ENCODE peak calls at places on chromosomes 1 and 21, in five cellular contexts. One of them, this sample, is unnamed.

GRCh38 chr21:15848632-15849031 is 118.8 kb downstream of the USP25 start:
- DNase-seq in fibroblast of mammary gland: peak
- DNase-seq in nephron progenitor cell: no peak
- DNase-seq in GM23338: no peak
- DNase-seq in Calu3: no peak
- DNase-seq in this sample: peak

GRCh38 chr1:107954121-107954520 is 10.9 kb downstream of the VAV3 start:
- DNase-seq in fibroblast of mammary gland: no peak
- DNase-seq in nephron progenitor cell: no peak
- DNase-seq in GM23338: no peak
- DNase-seq in Calu3: no peak
- DNase-seq in this sample: no peak

GRCh38 chr1:226697608-226698544 is 41.2 kb downstream of the ITPKB start:
- DNase-seq in fibroblast of mammary gland: no peak
- DNase-seq in nephron progenitor cell: no peak
- DNase-seq in GM23338: no peak
- DNase-seq in Calu3: no peak
- DNase-seq in this sample: peak

GRCh38 chr1:168206111-168206510 is 19.7 kb upstream of the SFT2D2 start:
- DNase-seq in fibroblast of mammary gland: peak
- DNase-seq in nephron progenitor cell: no peak
- DNase-seq in GM23338: no peak
- DNase-seq in Calu3: no peak
- DNase-seq in this sample: no peak

GRCh38 chr1:107184888-107185287 is 44.0 kb downstream of the NTNG1 start:
- DNase-seq in fibroblast of mammary gland: no peak
- DNase-seq in nephron progenitor cell: no peak
- DNase-seq in GM23338: no peak
- DNase-seq in Calu3: no peak
- DNase-seq in this sample: peak

GRCh38 chr1:31701137-31701736 is 2.6 kb downstream of the COL16A1 start:
- DNase-seq in fibroblast of mammary gland: peak
- DNase-seq in nephron progenitor cell: no peak
- DNase-seq in GM23338: no peak
- DNase-seq in Calu3: peak
- DNase-seq in this sample: peak

GRCh38 chr21:15592271-15592860 is 137.4 kb upstream of the USP25 start:
- DNase-seq in fibroblast of mammary gland: peak
- DNase-seq in nephron progenitor cell: peak
- DNase-seq in GM23338: peak
- DNase-seq in Calu3: peak
- DNase-seq in this sample: peak

GRCh38 chr1:23452011-23452411 is 27.5 kb upstream of the TCEA3 start:
- DNase-seq in fibroblast of mammary gland: no peak
- DNase-seq in nephron progenitor cell: no peak
- DNase-seq in GM23338: no peak
- DNase-seq in Calu3: peak
- DNase-seq in this sample: peak

GRCh38 chr1:18199462-18199861 is 91.9 kb downstream of the IGSF21 start:
- DNase-seq in fibroblast of mammary gland: no peak
- DNase-seq in nephron progenitor cell: no peak
- DNase-seq in GM23338: peak
- DNase-seq in Calu3: no peak
- DNase-seq in this sample: no peak

GRCh38 chr1:71135571-71135970 is 54.7 kb upstream of the ZRANB2 start:
- DNase-seq in fibroblast of mammary gland: peak
- DNase-seq in nephron progenitor cell: no peak
- DNase-seq in GM23338: no peak
- DNase-seq in Calu3: no peak
- DNase-seq in this sample: no peak

GRCh38 chr1:53557830-53558784 is 98.9 kb downstream of the DMRTB1 start:
- DNase-seq in fibroblast of mammary gland: no peak
- DNase-seq in nephron progenitor cell: no peak
- DNase-seq in GM23338: no peak
- DNase-seq in Calu3: no peak
- DNase-seq in this sample: no peak

GRCh38 chr1:7117599-7118281 is 332.5 kb downstream of the CAMTA1 start:
- DNase-seq in fibroblast of mammary gland: peak
- DNase-seq in nephron progenitor cell: peak
- DNase-seq in GM23338: peak
- DNase-seq in Calu3: peak
- DNase-seq in this sample: peak

GRCh38 chr1:165561257-165561656 is 17.5 kb downstream of the LRRC52 start:
- DNase-seq in fibroblast of mammary gland: no peak
- DNase-seq in nephron progenitor cell: no peak
- DNase-seq in GM23338: no peak
- DNase-seq in Calu3: no peak
- DNase-seq in this sample: no peak

GRCh38 chr1:28537457-28538199 is 15.3 kb upstream of the TRNAU1AP start:
- DNase-seq in fibroblast of mammary gland: no peak
- DNase-seq in nephron progenitor cell: no peak
- DNase-seq in GM23338: no peak
- DNase-seq in Calu3: no peak
- DNase-seq in this sample: no peak

GRCh38 chr1:246372502-246372901 is 134.6 kb downstream of the SMYD3 start:
- DNase-seq in fibroblast of mammary gland: no peak
- DNase-seq in nephron progenitor cell: no peak
- DNase-seq in GM23338: peak
- DNase-seq in Calu3: no peak
- DNase-seq in this sample: no peak

GRCh38 chr1:193457676-193458075 is 271.3 kb upstream of the B3GALT2 start:
- DNase-seq in fibroblast of mammary gland: no peak
- DNase-seq in nephron progenitor cell: no peak
- DNase-seq in GM23338: no peak
- DNase-seq in Calu3: no peak
- DNase-seq in this sample: peak

GRCh38 chr1:113872219-113872934 is 865 bp upstream of the PTPN22 start:
- DNase-seq in fibroblast of mammary gland: no peak
- DNase-seq in nephron progenitor cell: no peak
- DNase-seq in GM23338: no peak
- DNase-seq in Calu3: no peak
- DNase-seq in this sample: peak

GRCh38 chr1:218156602-218157001 is 128.5 kb upstream of the RRP15 start:
- DNase-seq in fibroblast of mammary gland: no peak
- DNase-seq in nephron progenitor cell: peak
- DNase-seq in GM23338: peak
- DNase-seq in Calu3: peak
- DNase-seq in this sample: peak

GRCh38 chr1:56933606-56934005 is 32.2 kb downstream of the C8B start:
- DNase-seq in fibroblast of mammary gland: peak
- DNase-seq in nephron progenitor cell: no peak
- DNase-seq in GM23338: no peak
- DNase-seq in Calu3: no peak
- DNase-seq in this sample: no peak

GRCh38 chr1:905071-905749 is 18.5 kb upstream of the SAMD11 start:
- DNase-seq in fibroblast of mammary gland: no peak
- DNase-seq in nephron progenitor cell: peak
- DNase-seq in GM23338: peak
- DNase-seq in Calu3: no peak
- DNase-seq in this sample: no peak

GRCh38 chr1:152111515-152111968 is 3.7 kb downstream of the TCHH start:
- DNase-seq in fibroblast of mammary gland: peak
- DNase-seq in nephron progenitor cell: no peak
- DNase-seq in GM23338: peak
- DNase-seq in Calu3: peak
- DNase-seq in this sample: peak

GRCh38 chr21:40204956-40205355 is 337.7 kb downstream of the PCP4 start:
- DNase-seq in fibroblast of mammary gland: no peak
- DNase-seq in nephron progenitor cell: no peak
- DNase-seq in GM23338: no peak
- DNase-seq in Calu3: no peak
- DNase-seq in this sample: no peak

GRCh38 chr1:29912413-29912812 is 676.1 kb downstream of the PTPRU start:
- DNase-seq in fibroblast of mammary gland: peak
- DNase-seq in nephron progenitor cell: no peak
- DNase-seq in GM23338: no peak
- DNase-seq in Calu3: peak
- DNase-seq in this sample: peak

GRCh38 chr1:235307158-235308124 is 20.5 kb downstream of the ARID4B start:
- DNase-seq in fibroblast of mammary gland: peak
- DNase-seq in nephron progenitor cell: no peak
- DNase-seq in GM23338: no peak
- DNase-seq in Calu3: no peak
- DNase-seq in this sample: no peak

GRCh38 chr1:112707217-112708001 is 482 bp upstream of the RHOC start:
- DNase-seq in fibroblast of mammary gland: peak
- DNase-seq in nephron progenitor cell: peak
- DNase-seq in GM23338: peak
- DNase-seq in Calu3: peak
- DNase-seq in this sample: peak

GRCh38 chr1:165056914-165057313 is 299.6 kb downstream of the LMX1A start:
- DNase-seq in fibroblast of mammary gland: no peak
- DNase-seq in nephron progenitor cell: no peak
- DNase-seq in GM23338: no peak
- DNase-seq in Calu3: no peak
- DNase-seq in this sample: no peak

GRCh38 chr1:37358992-37359391 is 115.4 kb upstream of the ZC3H12A start:
- DNase-seq in fibroblast of mammary gland: no peak
- DNase-seq in nephron progenitor cell: no peak
- DNase-seq in GM23338: no peak
- DNase-seq in Calu3: no peak
- DNase-seq in this sample: no peak

GRCh38 chr1:210482936-210483642 is 154.4 kb downstream of the HHAT start:
- DNase-seq in fibroblast of mammary gland: no peak
- DNase-seq in nephron progenitor cell: no peak
- DNase-seq in GM23338: no peak
- DNase-seq in Calu3: no peak
- DNase-seq in this sample: no peak

GRCh38 chr1:200258447-200259375 is 151.1 kb downstream of the ZNF281 start:
- DNase-seq in fibroblast of mammary gland: peak
- DNase-seq in nephron progenitor cell: no peak
- DNase-seq in GM23338: peak
- DNase-seq in Calu3: peak
- DNase-seq in this sample: peak
- TF ChIP-seq CTCF in fibroblast of mammary gland: peak
- TF ChIP-seq CTCF in nephron progenitor cell: no peak
- TF ChIP-seq CTCF in GM23338: peak
- TF ChIP-seq CTCF in Calu3: peak
- TF ChIP-seq CTCF in this sample: peak

GRCh38 chr1:25874209-25874608 is 1.3 kb downstream of the PAQR7 start:
- DNase-seq in fibroblast of mammary gland: no peak
- DNase-seq in nephron progenitor cell: no peak
- DNase-seq in GM23338: no peak
- DNase-seq in Calu3: no peak
- DNase-seq in this sample: no peak

GRCh38 chr1:25874635-25875153 is 814 bp downstream of the PAQR7 start:
- DNase-seq in fibroblast of mammary gland: no peak
- DNase-seq in nephron progenitor cell: no peak
- DNase-seq in GM23338: no peak
- DNase-seq in Calu3: no peak
- DNase-seq in this sample: no peak

GRCh38 chr1:25876693-25877077 is 1.2 kb upstream of the PAQR7 start:
- DNase-seq in fibroblast of mammary gland: no peak
- DNase-seq in nephron progenitor cell: no peak
- DNase-seq in GM23338: no peak
- DNase-seq in Calu3: no peak
- DNase-seq in this sample: no peak

GRCh38 chr1:25875856-25876692 is 566 bp upstream of the PAQR7 start:
- DNase-seq in fibroblast of mammary gland: no peak
- DNase-seq in nephron progenitor cell: no peak
- DNase-seq in GM23338: peak
- DNase-seq in Calu3: no peak
- DNase-seq in this sample: peak

GRCh38 chr1:25875154-25875855 is at the start of gene PAQR7:
- DNase-seq in fibroblast of mammary gland: peak
- DNase-seq in nephron progenitor cell: peak
- DNase-seq in GM23338: peak
- DNase-seq in Calu3: peak
- DNase-seq in this sample: peak
- TF ChIP-seq CTCF in fibroblast of mammary gland: no peak
- TF ChIP-seq CTCF in nephron progenitor cell: no peak
- TF ChIP-seq CTCF in GM23338: peak
- TF ChIP-seq CTCF in Calu3: no peak
- TF ChIP-seq CTCF in this sample: no peak

DNA sequence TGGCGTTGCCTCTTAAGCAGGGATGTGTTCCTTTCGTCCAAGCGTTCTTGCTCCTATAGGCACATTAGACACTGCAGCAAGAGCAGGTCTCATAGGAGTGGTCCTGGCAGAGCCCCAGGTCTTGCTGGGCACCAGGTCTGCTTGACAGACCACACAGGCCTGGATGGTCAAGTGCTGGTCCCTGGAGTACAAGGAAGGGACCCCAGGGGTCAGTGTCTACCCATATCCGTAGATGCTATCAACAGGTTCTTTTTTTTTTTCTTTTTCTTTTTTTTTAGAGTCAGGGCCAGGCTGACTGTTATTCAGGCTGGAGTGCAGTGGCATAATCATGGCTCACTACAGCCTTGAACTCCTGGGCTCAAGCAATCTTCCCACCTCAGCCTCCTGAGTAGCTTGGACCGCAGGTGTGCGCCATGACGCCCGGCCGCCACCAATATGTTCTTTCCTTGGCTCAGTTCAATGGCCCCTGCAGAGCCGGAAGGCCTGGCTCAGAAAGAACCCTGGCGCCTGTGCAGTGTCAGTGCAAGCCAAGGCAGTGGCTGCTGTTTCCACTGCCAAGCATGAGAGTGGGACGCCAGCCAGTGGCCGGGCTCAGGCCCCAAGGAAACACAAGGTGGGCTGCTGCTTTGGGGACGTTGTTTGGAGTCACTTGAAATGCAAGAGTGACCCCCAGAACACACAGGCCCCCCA is 10.0 kb upstream of the TNFRSF8 start:
- DNase-seq in fibroblast of mammary gland: no peak
- DNase-seq in nephron progenitor cell: no peak
- DNase-seq in GM23338: peak
- DNase-seq in Calu3: no peak
- DNase-seq in this sample: no peak
- TF ChIP-seq CTCF in fibroblast of mammary gland: no peak
- TF ChIP-seq CTCF in nephron progenitor cell: no peak
- TF ChIP-seq CTCF in GM23338: peak
- TF ChIP-seq CTCF in Calu3: no peak
- TF ChIP-seq CTCF in this sample: peak

DNA sequence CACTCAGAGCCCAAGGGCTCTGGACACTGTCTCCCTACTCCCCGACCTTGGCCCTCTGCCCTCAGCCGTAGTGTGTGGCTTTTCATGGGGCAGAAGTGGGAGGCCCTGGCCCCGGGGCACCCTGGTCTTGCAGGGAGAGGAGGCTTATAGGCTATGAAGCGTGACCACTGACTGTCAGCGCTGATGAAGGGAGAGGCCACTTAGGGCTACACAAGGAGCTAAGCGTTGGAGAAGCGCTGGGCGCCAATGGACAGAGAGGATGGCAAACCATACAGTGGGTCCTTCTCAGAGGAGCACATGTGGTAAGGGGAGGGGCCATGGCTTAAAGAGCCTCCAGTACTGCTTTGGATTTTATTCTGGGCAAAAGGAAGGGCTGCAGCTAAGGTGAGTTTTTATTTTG is 7.9 kb downstream of the CRABP2 start:
- DNase-seq in fibroblast of mammary gland: no peak
- DNase-seq in nephron progenitor cell: no peak
- DNase-seq in GM23338: no peak
- DNase-seq in Calu3: no peak
- DNase-seq in this sample: no peak
- TF ChIP-seq CTCF in fibroblast of mammary gland: no peak
- TF ChIP-seq CTCF in nephron progenitor cell: no peak
- TF ChIP-seq CTCF in GM23338: no peak
- TF ChIP-seq CTCF in Calu3: no peak
- TF ChIP-seq CTCF in this sample: no peak